ENCODE peak calls at places on chromosome 9, in six cellular contexts. One of them, this sample, is unnamed.

GRCh38 chr9:123912167-123912897 is 17.6 kb downstream of the DENND1A start:
- DNase-seq in right atrium auricular region: no peak
- DNase-seq in adrenal gland: no peak
- DNase-seq in spleen: no peak
- DNase-seq in AG09319: no peak
- DNase-seq in hypothalamus: no peak
- DNase-seq in this sample: no peak

GRCh38 chr9:7212101-7212500 is 454.3 kb downstream of the KDM4C start:
- DNase-seq in hypothalamus: no peak
- DNase-seq in spleen: no peak
- DNase-seq in AG09319: no peak
- DNase-seq in right atrium auricular region: no peak
- DNase-seq in adrenal gland: no peak
- DNase-seq in this sample: no peak

GRCh38 chr9:131622536-131622935 is 77.2 kb downstream of the PRRT1B start:
- DNase-seq in right atrium auricular region: no peak
- DNase-seq in adrenal gland: no peak
- DNase-seq in hypothalamus: no peak
- DNase-seq in AG09319: no peak
- DNase-seq in spleen: no peak
- DNase-seq in this sample: no peak

GRCh38 chr9:14487547-14488185 is 173.7 kb upstream of the NFIB start:
- DNase-seq in adrenal gland: no peak
- DNase-seq in hypothalamus: no peak
- DNase-seq in AG09319: no peak
- DNase-seq in right atrium auricular region: no peak
- DNase-seq in spleen: no peak
- DNase-seq in this sample: no peak

GRCh38 chr9:72977670-72978069 is 24.8 kb upstream of the ALDH1A1 start:
- DNase-seq in right atrium auricular region: no peak
- DNase-seq in AG09319: no peak
- DNase-seq in adrenal gland: no peak
- DNase-seq in hypothalamus: no peak
- DNase-seq in spleen: no peak
- DNase-seq in this sample: no peak

GRCh38 chr9:112111461-112111860 is 63.6 kb downstream of the SUSD1 start:
- DNase-seq in hypothalamus: no peak
- DNase-seq in adrenal gland: no peak
- DNase-seq in right atrium auricular region: no peak
- DNase-seq in spleen: no peak
- DNase-seq in AG09319: no peak
- DNase-seq in this sample: no peak

GRCh38 chr9:22975921-22976320 is 529.3 kb downstream of the DMRTA1 start:
- DNase-seq in hypothalamus: no peak
- DNase-seq in spleen: no peak
- DNase-seq in adrenal gland: no peak
- DNase-seq in AG09319: no peak
- DNase-seq in right atrium auricular region: no peak
- DNase-seq in this sample: no peak

GRCh38 chr9:36870960-36871359 is 163.1 kb downstream of the PAX5 start:
- DNase-seq in AG09319: no peak
- DNase-seq in hypothalamus: no peak
- DNase-seq in spleen: peak
- DNase-seq in right atrium auricular region: no peak
- DNase-seq in adrenal gland: peak
- DNase-seq in this sample: no peak

GRCh38 chr9:113578877-113579269 is 115.3 kb downstream of the RGS3 start:
- DNase-seq in spleen: peak
- DNase-seq in AG09319: peak
- DNase-seq in right atrium auricular region: peak
- DNase-seq in adrenal gland: peak
- DNase-seq in hypothalamus: no peak
- DNase-seq in this sample: peak

GRCh38 chr9:121317737-121318630 is 50.0 kb downstream of the GSN start:
- DNase-seq in right atrium auricular region: no peak
- DNase-seq in hypothalamus: peak
- DNase-seq in AG09319: no peak
- DNase-seq in adrenal gland: peak
- DNase-seq in spleen: peak
- DNase-seq in this sample: no peak

GRCh38 chr9:127751269-127752054 is 16.4 kb upstream of the TOR2A start:
- DNase-seq in hypothalamus: no peak
- DNase-seq in right atrium auricular region: no peak
- DNase-seq in spleen: no peak
- DNase-seq in adrenal gland: peak
- DNase-seq in AG09319: no peak
- DNase-seq in this sample: no peak

GRCh38 chr9:97518909-97519307 is 17.4 kb downstream of the TMOD1 start:
- DNase-seq in hypothalamus: no peak
- DNase-seq in right atrium auricular region: no peak
- DNase-seq in adrenal gland: peak
- DNase-seq in spleen: no peak
- DNase-seq in AG09319: no peak
- DNase-seq in this sample: no peak